ENCODE peak calls at places on chromosomes 16 and 17, in seven cellular contexts. H is ovary; V is colonic mucosa; D is IMR-90; K is naive thymus-derived CD4-positive, alpha-beta T cell; X is upper lobe of left lung; L is CD8-positive, alpha-beta T cell. R is an unnamed sample.

GRCh38 chr17:45043268-45043681 is 8.2 kb downstream of the DCAKD start:
- DNase-seq in X (peak; percentile 34), D (no peak), K (no peak), H (no peak), V (no peak), L (no peak), R (peak; percentile 87)

GRCh38 chr16:57994778-57995177 is 5.7 kb downstream of the ZNF319 start:
- DNase-seq in H (no peak), K (no peak), V (peak; percentile 55), L (no peak), D (peak; percentile 25), X (no peak), R (no peak)

GRCh38 chr17:39486242-39486641 is 25.0 kb downstream of the CDK12 start:
- DNase-seq in D (peak; percentile 77), K (no peak), V (no peak), X (no peak), L (no peak), H (no peak), R (no peak)

GRCh38 chr17:19322861-19323260 is 39.7 kb downstream of the B9D1 start:
- DNase-seq in X (no peak), V (no peak), D (no peak), K (no peak), L (no peak), H (no peak), R (no peak)

GRCh38 chr17:18093616-18094408 is 6.1 kb downstream of the DRG2 start:
- DNase-seq in X (no peak), L (no peak), K (no peak), H (no peak), D (peak; percentile 83), V (no peak), R (peak; percentile 19)

GRCh38 chr16:86362155-86362849 is 148.0 kb upstream of the FOXF1 start:
- DNase-seq in K (no peak), D (no peak), L (no peak), H (no peak), X (no peak), V (no peak), R (no peak)

GRCh38 chr17:8846768-8847211 is 20.7 kb downstream of the PIK3R6 start:
- DNase-seq in L (no peak), H (no peak), K (no peak), D (peak; percentile 32), X (no peak), V (no peak), R (no peak)

GRCh38 chr17:13346996-13347762 is 254.6 kb downstream of the HS3ST3A1 start:
- DNase-seq in K (no peak), H (no peak), V (no peak), D (peak; percentile 98), X (no peak), L (no peak), R (no peak)

GRCh38 chr17:61075988-61076387 is 323.7 kb upstream of the TBX2 start:
- DNase-seq in D (no peak), X (no peak), H (no peak), K (no peak), V (no peak), L (no peak), R (no peak)

GRCh38 chr17:21313320-21313719 is 28.8 kb downstream of the MAP2K3 start:
- DNase-seq in D (no peak), L (no peak), X (peak; percentile 32), V (peak; percentile 15), H (no peak), K (no peak), R (no peak)

GRCh38 chr16:68486671-68487495 is 38.6 kb upstream of the SMPD3 start:
- DNase-seq in K (no peak), L (no peak), H (no peak), X (no peak), D (no peak), V (peak; percentile 68), R (no peak)

GRCh38 chr16:67158637-67159600 is 790 bp downstream of the TRADD start:
- DNase-seq in V (peak; percentile 76), X (peak; percentile 81), D (no peak), L (peak; percentile 49), K (peak; percentile 62), H (peak; percentile 60), R (no peak)

DNA sequence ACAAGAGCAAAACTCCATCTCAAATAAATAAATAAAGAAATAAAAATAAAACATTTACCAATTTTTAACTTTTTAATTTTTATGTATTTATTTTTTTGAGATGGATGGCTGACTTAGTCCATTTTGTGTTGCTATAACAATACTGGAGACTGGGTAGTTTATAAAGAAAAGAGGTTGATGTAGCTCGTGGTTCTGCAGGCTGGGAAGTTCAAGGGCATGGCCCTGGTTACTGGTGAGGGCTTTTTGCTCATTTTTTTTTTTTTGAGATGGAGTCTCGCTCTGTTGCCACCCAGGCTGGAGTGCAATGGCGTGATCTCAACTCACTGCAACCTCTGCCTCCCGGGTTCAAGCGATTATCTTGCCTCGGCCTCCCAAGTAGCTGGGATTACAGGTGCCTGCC is 14.2 kb upstream of the FOXK2 start:
- DNase-seq in L (no peak), X (no peak), D (no peak), K (no peak), V (no peak), H (no peak), R (no peak)
- H3K4me1 ChIP-seq in L (no peaks in the 10 kb centered on the region), X (no peaks in the 10 kb centered on the region), D (peaks cover 2% of the 10 kb centered on the region), K (no peaks in the 10 kb centered on the region), V (no peaks in the 10 kb centered on the region), H (no peaks in the 10 kb centered on the region), R (no peaks in the 10 kb centered on the region)

GRCh38 chr16:30179931-30180330 is 3.5 kb upstream of the CORO1A start:
- DNase-seq in V (no peak), X (no peak), D (no peak), K (no peak), L (no peak), H (no peak), R (no peak)

GRCh38 chr16:30180741-30181140 is 2.7 kb upstream of the CORO1A start:
- DNase-seq in V (no peak), K (no peak), H (no peak), L (no peak), X (no peak), D (no peak), R (no peak)

GRCh38 chr16:30183961-30184429 is 593 bp downstream of the CORO1A start:
- DNase-seq in H (no peak), V (peak; percentile 44), L (peak; percentile 59), X (peak; percentile 79), K (peak; percentile 88), D (no peak), R (no peak)

GRCh38 chr16:30183236-30183960 is at the start of gene CORO1A:
- DNase-seq in H (peak; percentile 87), D (peak; percentile 67), V (peak; percentile 91), K (peak; percentile 85), L (peak; percentile 58), X (peak; percentile 97), R (peak; percentile 77)

GRCh38 chr16:30179195-30179594 is 4.2 kb upstream of the CORO1A start:
- DNase-seq in H (no peak), X (no peak), L (no peak), D (no peak), V (no peak), K (no peak), R (no peak)
- H3K27me3 ChIP-seq in H (no peaks in the 10 kb centered on the region), X (no peaks in the 10 kb centered on the region), L (no peaks in the 10 kb centered on the region), D (peaks cover 3% of the 10 kb centered on the region), V (no peaks in the 10 kb centered on the region), K (no peaks in the 10 kb centered on the region), R (no peaks in the 10 kb centered on the region)

GRCh38 chr17:72427761-72428109 is 306.9 kb downstream of the SOX9 start:
- DNase-seq in D (no peak), X (no peak), K (no peak), V (no peak), L (no peak), H (no peak), R (no peak)
- H3K4me1 ChIP-seq in D (peaks cover 16% of the 10 kb centered on the region), X (no peaks in the 10 kb centered on the region), K (no peaks in the 10 kb centered on the region), V (peaks cover 22% of the 10 kb centered on the region), L (no peaks in the 10 kb centered on the region), H (no peaks in the 10 kb centered on the region), R (peaks cover 7% of the 10 kb centered on the region)

DNA sequence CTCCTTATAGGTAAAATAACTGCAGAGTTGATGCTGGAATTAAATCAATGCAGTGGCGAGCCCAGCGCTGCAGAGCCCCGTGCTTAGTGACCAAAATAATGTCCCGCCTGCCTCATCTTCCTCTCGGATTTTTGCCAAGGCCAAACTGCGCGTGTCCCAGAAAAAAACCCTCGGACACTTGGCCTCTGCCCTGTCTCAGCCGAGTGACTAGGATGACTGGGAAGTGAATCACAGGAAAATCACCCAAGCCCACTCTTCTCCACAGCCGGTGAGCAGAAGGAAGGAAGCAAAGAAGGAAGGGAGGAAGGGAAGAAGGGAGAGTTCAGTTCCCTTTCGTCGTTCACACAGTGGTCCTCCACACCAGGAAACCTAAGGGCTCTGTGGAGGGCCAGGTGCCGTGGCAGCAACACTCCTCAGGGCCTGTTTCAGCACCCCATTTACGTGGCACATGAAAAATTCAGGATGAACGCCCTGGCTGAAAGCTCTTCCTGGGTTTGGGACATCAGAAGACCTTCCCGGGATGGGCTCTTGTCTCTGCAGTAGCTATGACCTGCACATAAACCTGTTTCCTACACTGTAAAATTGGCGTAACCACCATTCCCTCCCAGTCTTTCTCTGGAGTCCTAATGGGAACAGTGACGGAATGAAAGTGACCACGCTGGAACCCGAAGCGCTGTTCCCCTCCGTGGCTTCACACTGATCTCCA is 25.4 kb upstream of the HOXB13 start:
- DNase-seq in X (no peak), V (no peak), L (no peak), K (no peak), H (no peak), D (no peak), R (no peak)
- H3K27me3 ChIP-seq in X (peaks cover 57% of the 10 kb centered on the region), V (peaks cover 49% of the 10 kb centered on the region), L (peaks cover 59% of the 10 kb centered on the region), K (peaks cover 29% of the 10 kb centered on the region), H (no peaks in the 10 kb centered on the region), D (peaks cover 94% of the 10 kb centered on the region), R (no peaks in the 10 kb centered on the region)

DNA sequence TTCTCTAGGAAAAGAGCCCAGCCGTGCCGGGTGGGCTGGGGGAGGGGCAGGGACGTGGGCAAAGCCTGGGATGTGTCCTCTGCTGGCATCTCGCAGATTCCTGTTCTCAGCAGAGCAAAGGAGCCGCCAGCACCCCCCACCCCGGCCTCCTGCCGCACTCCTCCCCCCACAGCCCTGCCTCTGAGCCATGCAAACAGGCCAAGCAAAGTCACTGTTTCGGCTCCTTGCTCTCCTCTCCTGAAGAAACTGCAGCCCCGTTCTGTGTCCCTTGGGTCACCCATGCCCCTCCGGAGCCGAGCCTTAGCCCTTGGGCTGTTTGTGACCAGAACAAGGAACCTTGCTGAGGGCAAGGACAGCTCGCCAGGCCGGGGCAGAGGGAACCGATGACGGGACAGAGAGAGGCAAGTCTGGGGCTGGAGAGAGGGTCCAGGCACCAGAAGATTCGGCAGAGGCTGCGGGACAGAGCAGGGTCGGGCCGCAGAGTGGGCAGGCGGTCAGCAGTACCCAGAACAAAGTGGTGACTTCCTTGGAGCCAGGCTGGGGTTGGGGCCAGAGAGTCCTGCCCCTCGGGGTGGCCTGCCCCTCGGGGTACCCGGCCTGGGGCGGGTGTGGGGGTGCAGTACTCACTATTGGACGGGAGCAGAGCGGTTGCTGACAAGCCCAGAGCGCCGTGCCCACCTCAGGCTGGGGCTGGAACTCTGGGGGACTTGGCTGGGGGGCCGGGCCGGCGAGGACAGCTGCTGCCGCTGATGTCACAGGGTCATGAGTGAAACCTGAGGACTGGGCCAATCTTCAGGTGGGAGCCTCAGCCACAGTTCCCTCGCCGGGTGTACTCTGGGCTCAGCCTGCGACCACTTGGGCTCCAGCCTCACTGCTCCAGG is 9.2 kb upstream of the PRR29 start:
- DNase-seq in V (no peak), L (no peak), K (no peak), D (no peak), X (peak; percentile 80), H (no peak), R (no peak)
- H3K4me1 ChIP-seq in V (no peaks in the 10 kb centered on the region), L (peaks cover 29% of the 10 kb centered on the region), K (peaks cover 32% of the 10 kb centered on the region), D (peaks cover 8% of the 10 kb centered on the region), X (peaks cover 33% of the 10 kb centered on the region), H (peaks cover 9% of the 10 kb centered on the region), R (no peaks in the 10 kb centered on the region)